ENCODE peak calls at places on chromosomes 4 and X, in five cellular contexts. R, J, H, A and F are unnamed samples.

GRCh38 chr4:163681208-163681821 is 186.8 kb downstream of the TMA16 start:
- DNase-seq in R (peak; percentile 39), J (peak; percentile 48), H (no peak), A (no peak), F (peak; percentile 47)

GRCh38 chr4:11698033-11698432 is 269.3 kb upstream of the HS3ST1 start:
- DNase-seq in R (no peak), J (no peak), H (no peak), A (no peak), F (no peak)

GRCh38 chrX:113400193-113400704 is 559.6 kb upstream of the AMOT start:
- DNase-seq in R (no peak), J (no peak), H (no peak), A (no peak), F (no peak)

GRCh38 chr4:139555705-139556070 is 331 bp downstream of the SETD7 start:
- DNase-seq in R (peak; percentile 25), J (peak; percentile 73), H (no peak), A (no peak), F (no peak)

GRCh38 chr4:26081795-26082498 is 167.9 kb downstream of the SMIM20 start:
- DNase-seq in R (peak; percentile 59), J (no peak), H (no peak), A (no peak), F (peak; percentile 38)

GRCh38 chr4:55547461-55547770 is 707 bp upstream of the CLOCK start:
- DNase-seq in R (no peak), J (peak; percentile 50), H (no peak), A (no peak), F (no peak)

GRCh38 chr4:107718351-107718965 is 1.6 kb downstream of the PAPSS1 start:
- DNase-seq in R (no peak), J (no peak), H (peak; percentile 50), A (no peak), F (peak; percentile 43)

GRCh38 chr4:3291969-3292570 is 751 bp upstream of the RGS12 start:
- DNase-seq in R (peak; percentile 57), J (peak; percentile 84), H (no peak), A (peak; percentile 66), F (peak; percentile 40)

GRCh38 chr4:100489316-100489715 is 28.5 kb downstream of the EMCN start:
- DNase-seq in R (no peak), J (no peak), H (no peak), A (no peak), F (no peak)

GRCh38 chr4:10096201-10096975 is 20.2 kb downstream of the WDR1 start:
- DNase-seq in R (peak; percentile 64), J (no peak), H (peak; percentile 60), A (no peak), F (peak; percentile 64)

GRCh38 chr4:154604696-154605200 is 7.7 kb downstream of the FGG start:
- DNase-seq in R (no peak), J (no peak), H (no peak), A (no peak), F (no peak)

GRCh38 chr4:8637456-8637984 is 45.0 kb downstream of the CPZ start:
- DNase-seq in R (peak; percentile 40), J (no peak), H (no peak), A (no peak), F (no peak)

GRCh38 chrX:66914082-66914481 is 275.2 kb upstream of the EDA2R start:
- DNase-seq in R (no peak), J (no peak), H (no peak), A (no peak), F (peak; percentile 66)

GRCh38 chr4:62709618-62710252 is 1509.6 kb downstream of the ADGRL3 start:
- DNase-seq in R (no peak), J (peak; percentile 16), H (no peak), A (no peak), F (peak; percentile 5)

DNA sequence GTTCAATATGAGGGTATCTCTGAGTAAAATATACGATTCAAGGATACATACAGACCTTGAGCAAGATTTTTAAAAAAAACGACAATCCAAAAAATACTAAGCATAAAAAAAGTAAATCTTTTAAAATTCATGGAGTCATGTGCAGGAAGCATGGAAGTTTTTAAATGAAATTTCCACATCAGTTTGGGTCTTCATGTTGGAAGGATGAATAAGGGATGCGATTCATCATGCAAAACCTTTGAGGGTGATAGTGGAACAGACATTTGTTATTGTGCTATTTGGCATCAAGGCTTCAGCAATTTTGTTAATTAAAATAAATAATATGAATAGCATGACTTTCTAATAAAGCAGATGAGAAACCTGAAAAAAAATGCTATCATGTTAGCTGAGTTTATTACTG is 815.0 kb upstream of the PCDH10 start:
- DNase-seq in R (no peak), J (no peak), H (no peak), A (no peak), F (no peak)
- TF ChIP-seq GABPA in R (no peak), J (no peak), H (no peak), A (no peak), F (no peak)

GRCh38 chr4:40283413-40283812 is 51.7 kb upstream of the CHRNA9 start:
- DNase-seq in R (no peak), J (no peak), H (no peak), A (no peak), F (no peak)
- TF ChIP-seq GABPA in R (no peak), J (no peak), H (no peak), A (no peak), F (no peak)

DNA sequence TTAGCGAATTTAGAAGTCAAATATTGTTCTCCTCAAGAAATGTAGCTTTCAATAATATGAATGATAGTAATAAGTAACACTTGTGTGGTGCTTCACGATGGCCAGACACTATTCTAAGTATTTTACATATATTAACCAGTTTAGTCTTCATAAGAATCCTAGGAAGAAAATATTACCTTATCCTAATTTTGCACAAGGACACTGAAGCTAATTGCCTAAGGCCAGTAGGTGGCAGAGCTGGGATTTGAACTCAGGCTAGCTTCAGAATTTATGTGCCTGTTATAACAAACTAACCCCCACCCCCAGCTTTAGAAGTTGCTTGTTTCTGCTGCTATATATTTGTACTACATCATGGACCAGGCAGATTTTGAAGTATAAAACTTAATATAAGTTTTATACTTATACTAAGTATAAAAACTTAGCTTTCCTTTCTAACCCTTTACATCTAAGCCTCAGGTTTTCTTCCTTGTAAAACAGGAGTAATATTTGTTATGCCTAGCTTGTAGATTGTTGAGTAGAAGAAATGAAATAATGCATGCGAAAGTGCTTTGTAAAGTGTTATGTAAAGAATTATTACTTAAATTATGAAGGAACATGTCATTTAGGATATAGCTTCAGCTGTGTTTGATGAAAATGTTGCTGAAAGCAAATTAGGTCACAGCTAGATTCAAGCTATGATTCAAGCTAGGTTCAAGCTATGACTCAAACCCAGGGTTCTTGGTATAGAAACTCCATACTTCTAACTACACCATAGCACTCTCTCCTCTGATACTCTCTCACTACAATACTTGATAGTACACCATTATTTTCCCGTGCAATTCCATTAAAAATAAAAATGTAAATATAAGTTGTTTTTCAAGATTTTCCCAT is 4.2 kb upstream of the CDS1 start:
- DNase-seq in R (peak; percentile 13), J (peak; percentile 17), H (no peak), A (no peak), F (peak; percentile 15)
- TF ChIP-seq GABPA in R (no peak), J (no peak), H (no peak), A (no peak), F (no peak)

DNA sequence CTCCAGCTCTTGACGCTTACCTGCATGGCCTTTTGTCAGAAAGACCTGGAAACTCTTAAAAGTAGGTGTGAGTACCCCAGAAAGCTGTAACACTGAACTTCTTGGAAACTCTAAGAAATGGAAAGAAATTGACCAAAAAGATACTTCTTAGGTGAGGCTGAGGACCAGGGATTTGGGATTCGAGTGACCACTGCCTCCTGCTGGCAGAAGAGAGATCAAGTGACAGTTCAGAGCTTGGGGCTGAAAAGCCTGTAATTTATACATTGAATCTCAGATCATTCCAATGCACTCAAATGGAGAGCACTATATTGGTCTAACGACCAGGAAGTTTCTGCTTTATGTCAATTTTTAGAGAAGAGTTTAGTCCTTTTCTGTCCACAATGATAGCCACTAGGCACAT is 204.6 kb downstream of the PDGFRA start:
- DNase-seq in R (no peak), J (no peak), H (no peak), A (peak; percentile 54), F (no peak)
- TF ChIP-seq GABPA in R (no peak), J (no peak), H (no peak), A (no peak), F (no peak)

DNA sequence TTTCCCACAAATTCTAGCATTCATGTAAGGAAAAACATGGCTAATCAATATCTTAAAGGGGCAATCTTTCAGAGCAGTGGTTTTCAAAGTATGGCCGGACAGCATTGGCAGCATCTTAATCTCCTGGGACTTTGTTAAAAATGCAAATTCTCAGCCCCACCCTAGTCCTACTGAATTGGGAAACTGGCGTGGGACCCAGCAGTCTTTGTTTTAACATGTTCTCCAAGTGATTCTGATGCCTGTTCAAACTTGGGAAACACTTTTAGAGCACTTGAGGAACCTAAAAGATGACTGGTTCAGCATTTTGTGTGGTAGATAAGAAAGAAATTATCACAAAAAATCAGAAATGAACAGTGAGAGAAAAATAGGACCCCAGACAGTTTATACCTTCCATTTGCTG is 65.8 kb downstream of the ZFX start:
- DNase-seq in R (no peak), J (no peak), H (no peak), A (no peak), F (no peak)
- TF ChIP-seq GABPA in R (no peak), J (no peak), H (no peak), A (no peak), F (no peak)

GRCh38 chrX:11264925-11265324 is 28.3 kb upstream of the AMELX start:
- DNase-seq in R (no peak), J (no peak), H (no peak), A (no peak), F (no peak)
- TF ChIP-seq GABPA in R (no peak), J (no peak), H (no peak), A (no peak), F (no peak)

GRCh38 chrX:30618160-30618765 is 35.0 kb upstream of the GK start:
- DNase-seq in R (no peak), J (no peak), H (no peak), A (peak; percentile 42), F (no peak)
- TF ChIP-seq GABPA in R (no peak), J (no peak), H (no peak), A (no peak), F (no peak)

GRCh38 chr4:19729873-19730735 is 521.6 kb upstream of the SLIT2 start:
- DNase-seq in R (no peak), J (no peak), H (no peak), A (no peak), F (no peak)
- TF ChIP-seq GABPA in R (no peak), J (no peak), H (no peak), A (no peak), F (peak; percentile 24)

DNA sequence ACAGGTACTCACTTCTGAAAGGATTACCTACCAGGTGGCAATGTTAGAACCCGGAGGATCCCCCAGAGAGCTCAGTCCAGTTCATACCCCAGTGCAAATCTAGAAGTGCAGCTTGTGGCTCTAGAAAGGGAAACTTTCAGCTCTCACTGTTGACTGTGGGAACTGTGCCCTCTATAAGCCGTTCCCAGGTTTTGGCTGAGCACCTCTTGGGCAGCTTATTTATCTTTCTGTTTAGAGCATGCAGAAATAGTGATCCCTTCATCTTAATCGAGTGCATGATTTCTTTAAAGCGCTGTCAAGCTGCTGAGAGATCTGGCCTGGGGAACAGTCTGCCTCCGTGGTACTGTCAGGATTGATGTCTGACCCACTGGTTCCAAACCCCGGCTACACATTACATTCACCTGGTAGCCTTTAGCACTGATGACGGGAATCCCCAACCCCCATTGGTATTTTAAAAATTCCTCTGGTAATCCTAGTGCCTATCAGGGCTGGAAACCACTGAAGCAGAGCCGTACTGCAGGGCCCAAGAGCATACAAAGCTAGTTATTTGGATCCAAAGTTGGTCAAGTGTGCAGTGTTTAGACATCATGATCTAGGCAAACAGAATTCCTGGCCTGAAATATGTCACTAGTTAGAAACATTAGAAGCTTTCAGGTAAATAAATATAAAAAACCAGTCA is 103.2 kb downstream of the KLHL8 start:
- DNase-seq in R (no peak), J (no peak), H (no peak), A (no peak), F (no peak)
- TF ChIP-seq GABPA in R (no peak), J (no peak), H (no peak), A (no peak), F (no peak)